ENCODE peak calls at places on chromosomes 2 and 18, in six cellular contexts. Z, D, G, P, Q and C are unnamed samples.

GRCh38 chr2:53234548-53234903 is 533.1 kb upstream of the CHAC2 start:
- DNase-seq in Z (no peak), D (no peak), G (no peak), P (no peak), Q (no peak), C (no peak)

GRCh38 chr18:29191263-29191662 is 1014.3 kb upstream of the CDH2 start:
- DNase-seq in P (no peak), G (no peak), Q (no peak), D (no peak), Z (no peak), C (no peak)

GRCh38 chr2:69177785-69178636 is 165.0 kb downstream of the ANTXR1 start:
- DNase-seq in P (peak), Z (no peak), G (no peak), Q (no peak), D (peak), C (peak)

GRCh38 chr2:132773331-132773730 is 103.3 kb upstream of the LYPD1 start:
- DNase-seq in D (no peak), P (no peak), G (no peak), Q (no peak), Z (no peak), C (no peak)

GRCh38 chr18:79570266-79571201 is 109.1 kb upstream of the CTDP1 start:
- DNase-seq in Q (no peak), G (peak), Z (no peak), D (peak), P (no peak), C (peak)

GRCh38 chr2:174482854-174483253 is 4.0 kb downstream of the GPR155 start:
- DNase-seq in G (no peak), D (no peak), Z (no peak), Q (no peak), P (no peak), C (no peak)

GRCh38 chr2:29130295-29130694 is 15.1 kb downstream of the CLIP4 start:
- DNase-seq in Z (no peak), D (no peak), P (no peak), G (no peak), Q (no peak), C (no peak)

GRCh38 chr18:60411715-60412114 is 39.1 kb upstream of the MC4R start:
- DNase-seq in G (no peak), P (no peak), Z (no peak), D (no peak), Q (no peak), C (no peak)

GRCh38 chr2:38032946-38033345 is 43.0 kb downstream of the CYP1B1 start:
- DNase-seq in Q (no peak), Z (no peak), P (no peak), D (no peak), G (no peak), C (no peak)

GRCh38 chr18:63301458-63301857 is 18.1 kb downstream of the BCL2 start:
- DNase-seq in G (no peak), Z (no peak), P (no peak), Q (no peak), D (no peak), C (no peak)

GRCh38 chr2:215685218-215685962 is 249.5 kb upstream of the FN1 start:
- DNase-seq in G (no peak), P (no peak), D (no peak), Q (no peak), Z (no peak), C (no peak)

GRCh38 chr2:69731575-69731974 is 10.4 kb upstream of the ANXA4 start:
- DNase-seq in G (no peak), Q (no peak), D (no peak), Z (no peak), P (no peak), C (no peak)

GRCh38 chr2:171491292-171491691 is 31.0 kb upstream of the CYBRD1 start:
- DNase-seq in P (no peak), Q (no peak), D (no peak), G (no peak), Z (no peak), C (no peak)

GRCh38 chr2:65749549-65749948 is 317.1 kb upstream of the SPRED2 start:
- DNase-seq in G (no peak), Q (no peak), D (no peak), Z (no peak), P (no peak), C (no peak)

GRCh38 chr2:121697108-121697631 is 39.5 kb downstream of the NIFK start:
- DNase-seq in Z (no peak), P (no peak), Q (no peak), D (no peak), G (no peak), C (no peak)

GRCh38 chr2:196148736-196149135 is 22.6 kb downstream of the STK17B start:
- DNase-seq in D (no peak), Z (no peak), P (no peak), G (no peak), Q (no peak), C (no peak)

GRCh38 chr2:181891258-181891965 is at the start of gene ITPRID2:
- DNase-seq in P (peak), D (peak), Z (peak), G (peak), Q (peak), C (no peak)

GRCh38 chr2:191666241-191666640 is 11.7 kb upstream of the NABP1 start:
- DNase-seq in G (no peak), P (no peak), Z (no peak), D (no peak), Q (no peak), C (no peak)

GRCh38 chr2:196979976-196980375 is 53.5 kb upstream of the PGAP1 start:
- DNase-seq in Z (no peak), P (no peak), Q (no peak), D (no peak), G (no peak), C (no peak)

GRCh38 chr2:98685930-98686887 is 44.7 kb downstream of the MGAT4A start:
- DNase-seq in P (no peak), D (no peak), Q (no peak), Z (no peak), G (no peak), C (no peak)

GRCh38 chr2:241279413-241279812 is 36.1 kb downstream of the HDLBP start:
- DNase-seq in D (no peak), Q (no peak), Z (no peak), G (no peak), P (no peak), C (no peak)

GRCh38 chr2:88187927-88188326 is 17.8 kb downstream of the THNSL2 start:
- DNase-seq in D (no peak), Z (no peak), P (no peak), G (no peak), Q (no peak), C (no peak)

GRCh38 chr2:159202568-159203071 is 83.9 kb downstream of the WDSUB1 start:
- DNase-seq in D (no peak), Z (no peak), Q (no peak), P (no peak), G (no peak), C (peak)

GRCh38 chr2:65130440-65131175 is 702 bp upstream of the RAB1A start:
- DNase-seq in Z (no peak), P (no peak), Q (no peak), D (no peak), G (no peak), C (no peak)

GRCh38 chr18:61475931-61476330 is 142.7 kb downstream of the CDH20 start:
- DNase-seq in Q (no peak), P (no peak), G (no peak), D (no peak), Z (no peak), C (no peak)

GRCh38 chr2:68216454-68217310 is 35.6 kb downstream of the PPP3R1 start:
- DNase-seq in D (no peak), P (no peak), G (no peak), Q (no peak), Z (no peak), C (no peak)

GRCh38 chr2:102001767-102002142 is 10.0 kb downstream of the IL1R2 start:
- DNase-seq in Q (no peak), P (no peak), G (no peak), D (no peak), Z (no peak), C (no peak)

GRCh38 chr2:108323619-108324018 is 34.9 kb downstream of the SULT1C2 start:
- DNase-seq in Z (no peak), G (no peak), D (no peak), P (no peak), Q (no peak), C (no peak)

GRCh38 chr2:138267161-138267901 is 234.2 kb upstream of the SPOPL start:
- DNase-seq in P (no peak), D (no peak), G (no peak), Q (no peak), Z (no peak), C (no peak)

GRCh38 chr18:50468802-50469201 is 91.1 kb upstream of the MAPK4 start:
- DNase-seq in Q (no peak), G (no peak), P (no peak), D (no peak), Z (no peak), C (no peak)

GRCh38 chr2:8659092-8659734 is 22.6 kb upstream of the ID2 start:
- DNase-seq in Z (no peak), P (no peak), G (no peak), D (peak), Q (no peak), C (no peak)

GRCh38 chr2:123916512-123916911 is 108.6 kb upstream of the CNTNAP5 start:
- DNase-seq in Q (no peak), Z (no peak), D (no peak), G (no peak), P (no peak), C (no peak)

GRCh38 chr2:207995887-207996286 is 29.4 kb downstream of the PLEKHM3 start:
- DNase-seq in D (no peak), G (no peak), Z (no peak), Q (no peak), P (no peak), C (no peak)

GRCh38 chr2:229412686-229413085 is 141.6 kb upstream of the PID1 start:
- DNase-seq in G (no peak), Q (no peak), D (no peak), Z (no peak), P (no peak), C (no peak)

GRCh38 chr2:68412127-68412819 is 47.2 kb downstream of the PLEK start:
- DNase-seq in D (no peak), P (no peak), Z (no peak), Q (no peak), G (no peak), C (no peak)

GRCh38 chr2:6946722-6947121 is 29.5 kb downstream of the RNF144A start:
- DNase-seq in P (no peak), Z (no peak), D (no peak), G (no peak), Q (no peak), C (no peak)

GRCh38 chr2:1731963-1732768 is 12.1 kb downstream of the PXDN start:
- DNase-seq in G (no peak), D (peak), P (no peak), Z (no peak), Q (no peak), C (peak)

GRCh38 chr2:70442301-70443077 is 111.1 kb downstream of the TGFA start:
- DNase-seq in G (no peak), P (no peak), Q (no peak), D (no peak), Z (no peak), C (no peak)